ENCODE peak calls at places on chromosomes 13 and 19, in six cellular contexts. F is heart right ventricle, O is fibroblast of mammary gland, R is kidney, V is neural progenitor cell, B is ovary. I is an unnamed sample.
A peak's percentile ranks its signal among the peaks of the same experiment; 100 is the strongest.

GRCh38 chr13:91200486-91200885 is 147.0 kb upstream of the MIR17HG start:
- DNase-seq in F (no peak), O (no peak), R (no peak), V (no peak), B (no peak), I (no peak)

GRCh38 chr13:34155931-34156607 is 338.1 kb downstream of the RFC3 start:
- DNase-seq in F (no peak), O (peak; percentile 39), R (no peak), V (no peak), B (no peak), I (peak; percentile 28)

GRCh38 chr19:7902796-7903243 is 857 bp upstream of the MAP2K7 start:
- DNase-seq in F (no peak), O (no peak), R (no peak), V (no peak), B (no peak), I (no peak)

GRCh38 chr13:114071441-114071840 is 61.0 kb downstream of the RASA3 start:
- DNase-seq in F (no peak), O (no peak), R (peak; percentile 44), V (peak; percentile 93), B (peak; percentile 15), I (no peak)

GRCh38 chr19:33302175-33302973 is at the start of gene CEBPA:
- DNase-seq in F (peak; percentile 82), O (peak; percentile 70), R (peak; percentile 93), V (peak; percentile 96), B (peak; percentile 80), I (peak; percentile 72)

GRCh38 chr19:8305798-8306197 is 2.4 kb downstream of the CD320 start:
- DNase-seq in F (no peak), O (no peak), R (peak; percentile 35), V (no peak), B (peak; percentile 17), I (no peak)

GRCh38 chr19:3062165-3063105 is at the start of gene TLE5:
- DNase-seq in F (peak; percentile 79), O (no peak), R (peak; percentile 90), V (peak; percentile 80), B (peak; percentile 71), I (peak; percentile 60)

GRCh38 chr13:34416833-34417425 is 525.1 kb upstream of the NBEA start:
- DNase-seq in F (peak; percentile 56), O (peak; percentile 83), R (peak; percentile 81), V (no peak), B (peak; percentile 69), I (peak; percentile 87)

GRCh38 chr19:33644284-33644836 is 22.6 kb downstream of the CHST8 start:
- DNase-seq in F (no peak), O (no peak), R (no peak), V (no peak), B (no peak), I (no peak)

GRCh38 chr13:20360835-20361412 is 128.8 kb upstream of the GJB6 start:
- DNase-seq in F (no peak), O (peak; percentile 35), R (no peak), V (no peak), B (no peak), I (no peak)

GRCh38 chr13:43838909-43839308 is 40.6 kb downstream of the CCDC122 start:
- DNase-seq in F (no peak), O (peak; percentile 60), R (no peak), V (no peak), B (no peak), I (peak; percentile 92)

GRCh38 chr13:79405501-79405830 is 589 bp downstream of the RBM26 start:
- DNase-seq in F (no peak), O (peak; percentile 15), R (peak; percentile 56), V (no peak), B (no peak), I (no peak)

GRCh38 chr13:113652404-113653263 is 5.4 kb downstream of the ATP4B start:
- DNase-seq in F (no peak), O (no peak), R (peak; percentile 56), V (no peak), B (no peak), I (no peak)

GRCh38 chr19:40808497-40808896 is 9.5 kb downstream of the EGLN2 start:
- DNase-seq in F (no peak), O (no peak), R (peak; percentile 48), V (no peak), B (no peak), I (no peak)

GRCh38 chr13:21735621-21736401 is 64.9 kb downstream of the FGF9 start:
- DNase-seq in F (peak; percentile 21), O (no peak), R (no peak), V (no peak), B (peak; percentile 23), I (no peak)

GRCh38 chr13:26095338-26095737 is 43.5 kb upstream of the SHISA2 start:
- DNase-seq in F (no peak), O (no peak), R (no peak), V (no peak), B (no peak), I (no peak)

GRCh38 chr13:100195568-100195967 is 106.7 kb downstream of the PCCA start:
- DNase-seq in F (no peak), O (no peak), R (no peak), V (peak; percentile 56), B (no peak), I (no peak)

GRCh38 chr13:40565282-40566148 is 100.9 kb downstream of the FOXO1 start:
- DNase-seq in F (no peak), O (peak; percentile 27), R (no peak), V (no peak), B (no peak), I (no peak)

GRCh38 chr13:35954207-35954560 is 177.0 kb downstream of the DCLK1 start:
- DNase-seq in F (no peak), O (no peak), R (no peak), V (no peak), B (no peak), I (peak; percentile 29)

GRCh38 chr13:76330216-76330615 is 556.0 kb downstream of the KCTD12 start:
- DNase-seq in F (no peak), O (no peak), R (no peak), V (no peak), B (no peak), I (no peak)

GRCh38 chr19:3407556-3408516 is 41.5 kb downstream of the NFIC start:
- DNase-seq in F (peak; percentile 57), O (peak; percentile 32), R (no peak), V (no peak), B (peak; percentile 67), I (peak; percentile 57)

GRCh38 chr19:38033658-38034150 is 126.7 kb downstream of the SIPA1L3 start:
- DNase-seq in F (no peak), O (no peak), R (peak; percentile 45), V (peak; percentile 57), B (no peak), I (no peak)

GRCh38 chr19:17216058-17216670 is 1.0 kb downstream of the USE1 start:
- DNase-seq in F (no peak), O (no peak), R (no peak), V (no peak), B (peak; percentile 46), I (no peak)

GRCh38 chr19:38898788-38899446 is 501 bp downstream of the SIRT2 start:
- DNase-seq in F (no peak), O (peak; percentile 28), R (no peak), V (peak; percentile 31), B (no peak), I (peak; percentile 21)

GRCh38 chr19:40798223-40798996 is 581 bp upstream of the EGLN2 start:
- DNase-seq in F (peak; percentile 100), O (peak; percentile 99), R (peak; percentile 100), V (peak; percentile 100), B (peak; percentile 100), I (peak; percentile 100)

GRCh38 chr13:36108342-36108741 is 22.8 kb downstream of the DCLK1 start:
- DNase-seq in F (no peak), O (no peak), R (no peak), V (no peak), B (no peak), I (no peak)

GRCh38 chr19:33683881-33684549 is 62.3 kb downstream of the CHST8 start:
- DNase-seq in F (peak; percentile 33), O (peak; percentile 7), R (peak; percentile 75), V (peak; percentile 94), B (no peak), I (peak; percentile 27)

GRCh38 chr13:20940083-20940482 is 37.5 kb upstream of the XPO4 start:
- DNase-seq in F (no peak), O (peak; percentile 31), R (no peak), V (no peak), B (no peak), I (peak; percentile 66)

GRCh38 chr19:14127929-14128509 is 8.4 kb downstream of the ASF1B start:
- DNase-seq in F (no peak), O (no peak), R (no peak), V (no peak), B (no peak), I (peak; percentile 44)

GRCh38 chr13:95176611-95177259 is 124.5 kb downstream of the ABCC4 start:
- DNase-seq in F (no peak), O (peak; percentile 15), R (no peak), V (no peak), B (no peak), I (peak; percentile 87)

GRCh38 chr13:113918580-113918979 is 54.7 kb upstream of the GAS6 start:
- DNase-seq in F (no peak), O (no peak), R (no peak), V (no peak), B (no peak), I (no peak)

GRCh38 chr13:94419304-94419943 is 60.1 kb downstream of the DCT start:
- DNase-seq in F (no peak), O (peak; percentile 95), R (no peak), V (no peak), B (no peak), I (peak; percentile 44)

GRCh38 chr13:45934283-45934682 is 82.7 kb upstream of the SIAH3 start:
- DNase-seq in F (no peak), O (no peak), R (no peak), V (no peak), B (no peak), I (no peak)

GRCh38 chr19:18834644-18834984 is 2.9 kb downstream of the UPF1 start:
- DNase-seq in F (no peak), O (no peak), R (no peak), V (no peak), B (no peak), I (no peak)
- H3K4me3 ChIP-seq in F (peak overlapping the region; percentile 80), O (peak overlapping the region; percentile 88), R (peak overlapping the region; percentile 83), V (peak overlapping the region; percentile 65), B (no peak overlapping the region), I (peak overlapping the region; percentile 86)

GRCh38 chr13:102197193-102197592 is 204.7 kb downstream of the FGF14 start:
- DNase-seq in F (no peak), O (peak; percentile 66), R (no peak), V (peak; percentile 28), B (no peak), I (no peak)
- TF ChIP-seq CTCF in F (peak; percentile 22), O (peak; percentile 67), R (no peak), V (peak; percentile 35), B (no peak), I (peak; percentile 10)

GRCh38 chr13:27696731-27697130 is 75.0 kb downstream of the POLR1D start:
- DNase-seq in F (no peak), O (no peak), R (no peak), V (no peak), B (no peak), I (no peak)
- H3K4me3 ChIP-seq in F (no peak overlapping the region), O (no peak overlapping the region), R (no peak overlapping the region), V (no peak overlapping the region), B (no peak overlapping the region), I (no peak overlapping the region)

DNA sequence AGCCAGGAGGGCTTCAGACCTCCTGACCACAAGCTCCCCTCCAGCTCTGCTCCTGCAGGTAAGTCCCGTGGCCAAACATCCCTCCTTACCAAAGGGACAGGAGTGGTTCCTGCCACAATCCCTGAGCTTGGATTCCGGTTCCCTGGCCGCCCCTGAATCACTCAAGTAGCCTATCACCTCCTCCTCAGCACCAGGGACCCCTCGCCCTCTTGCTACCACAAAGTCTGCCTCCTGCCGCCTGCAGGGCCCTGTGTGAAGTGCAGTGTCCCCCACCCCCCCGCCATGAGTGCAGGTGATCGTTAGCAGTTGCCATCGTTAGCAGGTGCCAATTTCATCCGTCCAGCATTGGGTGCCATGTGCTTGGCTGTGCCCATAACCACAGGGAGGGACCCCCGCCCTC is 40.8 kb upstream of the RANBP3 start:
- DNase-seq in F (no peak), O (no peak), R (peak; percentile 38), V (peak; percentile 70), B (no peak), I (no peak)
- TF ChIP-seq CTCF in F (no peak), O (peak; percentile 6), R (no peak), V (peak; percentile 50), B (no peak), I (no peak)